ENCODE peak calls at places on chromosomes 12 and 14, in ten cellular contexts. H is Karpas-422; F is pancreas; T is psoas muscle; A is GM23248; N is cardiac muscle cell; R is ovary; L is aorta; M is CD8-positive, alpha-beta memory T cell; K is CD4-positive, CD25-positive, alpha-beta regulatory T cell. B is an unnamed sample.

GRCh38 chr12:69475237-69475984 is 5.2 kb downstream of the FRS2 start:
- DNase-seq in H (no peak), F (no peak), T (no peak), A (peak; percentile 58), N (peak; percentile 26), R (no peak), L (no peak), M (no peak), K (no peak), B (no peak)

GRCh38 chr12:16531623-16532022 is 74.3 kb downstream of the LMO3 start:
- DNase-seq in H (no peak), F (peak; percentile 52), T (no peak), A (no peak), N (peak; percentile 29), R (no peak), L (no peak), M (no peak), K (no peak), B (peak; percentile 26)

GRCh38 chr12:116735951-116736599 is 1.8 kb downstream of the SPRING1 start:
- DNase-seq in H (no peak), F (peak; percentile 46), T (no peak), A (no peak), N (no peak), R (no peak), L (no peak), M (no peak), K (no peak), B (peak; percentile 73)

GRCh38 chr12:5395443-5396401 is 36.2 kb upstream of the NTF3 start:
- DNase-seq in H (no peak), F (no peak), T (no peak), A (no peak), N (no peak), R (no peak), L (no peak), M (no peak), K (no peak), B (no peak)

GRCh38 chr14:68236525-68236924 is 416.9 kb downstream of the RAD51B start:
- DNase-seq in H (no peak), F (no peak), T (no peak), A (no peak), N (no peak), R (no peak), L (no peak), M (no peak), K (no peak), B (no peak)

GRCh38 chr12:104495786-104496185 is 39.0 kb downstream of the CHST11 start:
- DNase-seq in H (no peak), F (no peak), T (no peak), A (peak; percentile 25), N (no peak), R (no peak), L (no peak), M (no peak), K (no peak), B (no peak)

GRCh38 chr14:25113394-25113793 is 63.4 kb upstream of the STXBP6 start:
- DNase-seq in H (no peak), F (no peak), T (no peak), A (no peak), N (no peak), R (no peak), L (no peak), M (no peak), K (no peak), B (no peak)

GRCh38 chr12:69570000-69570516 is 15.2 kb upstream of the CCT2 start:
- DNase-seq in H (no peak), F (no peak), T (no peak), A (peak; percentile 44), N (no peak), R (no peak), L (no peak), M (no peak), K (no peak), B (no peak)

GRCh38 chr14:52551696-52552062 is 626 bp downstream of the TXNDC16 start:
- DNase-seq in H (peak; percentile 78), F (peak; percentile 15), T (no peak), A (peak; percentile 53), N (peak; percentile 42), R (no peak), L (no peak), M (no peak), K (no peak), B (peak; percentile 9)

GRCh38 chr12:75177997-75178396 is 31.6 kb downstream of the KCNC2 start:
- DNase-seq in H (no peak), F (no peak), T (no peak), A (peak; percentile 91), N (no peak), R (no peak), L (no peak), M (no peak), K (no peak), B (no peak)

GRCh38 chr14:38839743-38840375 is 263.2 kb downstream of the SEC23A start:
- DNase-seq in H (no peak), F (no peak), T (no peak), A (peak; percentile 7), N (no peak), R (no peak), L (no peak), M (no peak), K (no peak), B (no peak)

DNA sequence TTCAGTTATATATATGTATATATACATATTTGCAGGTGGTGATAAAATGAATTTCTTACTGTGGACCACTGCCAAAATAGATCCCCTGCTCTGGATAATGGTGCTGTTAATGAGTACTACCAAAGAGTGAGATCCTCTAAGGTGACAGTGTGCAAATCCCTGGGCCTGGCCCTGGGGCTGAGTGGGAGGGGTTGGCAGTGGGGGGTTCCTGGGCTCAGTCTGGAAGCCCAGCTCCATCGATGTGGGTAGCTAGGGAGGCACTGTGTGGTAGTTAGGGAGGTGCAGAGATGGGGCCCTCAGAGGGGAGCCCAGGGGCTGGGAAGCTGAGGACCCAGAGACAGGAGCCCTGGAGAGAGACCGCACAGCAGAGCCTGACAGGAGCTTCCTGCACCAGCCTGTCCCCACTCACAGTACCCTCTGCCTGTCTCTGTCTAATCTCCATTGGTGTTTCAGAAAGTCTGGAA is 9.1 kb downstream of the KRT8 start:
- DNase-seq in H (no peak), F (no peak), T (no peak), A (no peak), N (no peak), R (no peak), L (no peak), M (no peak), K (no peak), B (no peak)
- H3K27ac ChIP-seq in H (no peak overlapping the region), F (peak overlapping the region; percentile 22), T (no peak overlapping the region), A (no peak overlapping the region), N (peak overlapping the region; percentile 65), R (no peak overlapping the region), L (no peak overlapping the region), M (no peak overlapping the region), K (no peak overlapping the region), B (peak overlapping the region; percentile 89)

GRCh38 chr14:33414041-33414440 is 475.4 kb downstream of the NPAS3 start:
- DNase-seq in H (no peak), F (no peak), T (no peak), A (no peak), N (no peak), R (no peak), L (no peak), M (no peak), K (no peak), B (no peak)
- H3K27ac ChIP-seq in H (no peak overlapping the region), F (no peak overlapping the region), T (no peak overlapping the region), A (no peak overlapping the region), N (no peak overlapping the region), R (no peak overlapping the region), L (no peak overlapping the region), M (no peak overlapping the region), K (no peak overlapping the region), B (no peak overlapping the region)

GRCh38 chr14:61345144-61345482 is 23.7 kb downstream of the PRKCH start:
- DNase-seq in H (no peak), F (no peak), T (no peak), A (no peak), N (no peak), R (no peak), L (no peak), M (no peak), K (no peak), B (no peak)

GRCh38 chr14:61343471-61343870 is 22.1 kb downstream of the PRKCH start:
- DNase-seq in H (no peak), F (no peak), T (no peak), A (peak; percentile 29), N (no peak), R (no peak), L (no peak), M (no peak), K (no peak), B (no peak)

GRCh38 chr14:61346221-61346620 is 24.8 kb downstream of the PRKCH start:
- DNase-seq in H (no peak), F (no peak), T (no peak), A (no peak), N (no peak), R (no peak), L (no peak), M (no peak), K (no peak), B (no peak)

GRCh38 chr14:61343991-61344405 is 22.6 kb downstream of the PRKCH start:
- DNase-seq in H (no peak), F (no peak), T (no peak), A (no peak), N (no peak), R (no peak), L (no peak), M (no peak), K (no peak), B (no peak)

DNA sequence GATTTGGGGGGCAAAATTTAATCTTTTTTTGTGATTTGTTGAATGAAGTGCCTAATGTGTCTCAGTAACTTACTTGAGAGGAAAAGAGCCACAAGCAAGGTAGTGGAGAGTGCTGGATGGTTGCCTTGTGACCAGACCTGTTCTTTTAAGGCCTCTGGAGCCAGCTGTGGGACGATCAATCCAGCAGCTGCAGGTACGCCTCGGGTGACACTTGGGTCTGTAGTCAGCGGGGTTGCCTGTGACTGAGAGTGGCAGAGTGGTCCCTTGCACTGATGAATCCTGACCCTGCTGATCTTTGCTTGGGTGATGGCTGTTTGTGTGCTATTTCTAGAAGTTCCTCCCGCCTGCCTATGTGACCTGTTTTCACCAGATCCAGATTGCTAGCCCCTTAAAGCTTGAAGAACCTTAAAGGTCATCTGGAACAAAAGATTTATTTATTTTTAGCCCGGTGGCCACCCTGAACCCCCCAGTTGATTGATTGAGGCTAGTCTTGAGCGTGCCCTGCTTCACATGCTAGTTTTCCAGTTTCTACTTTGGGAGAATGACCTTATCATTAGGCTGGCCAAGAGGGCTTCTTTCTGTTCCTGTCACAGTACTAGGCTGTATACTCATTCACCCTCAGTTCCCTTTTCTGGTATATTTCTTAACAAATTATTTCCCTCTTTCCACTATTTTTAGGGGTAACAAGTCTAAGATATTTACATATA is 23.2 kb downstream of the PRKCH start:
- DNase-seq in H (peak; percentile 63), F (no peak), T (no peak), A (no peak), N (peak; percentile 68), R (no peak), L (no peak), M (no peak), K (no peak), B (no peak)
- H3K27ac ChIP-seq in H (no peak overlapping the region), F (no peak overlapping the region), T (peak overlapping the region; percentile 65), A (no peak overlapping the region), N (peak overlapping the region; percentile 93), R (no peak overlapping the region), L (no peak overlapping the region), M (peak overlapping the region; percentile 19), K (peak overlapping the region; percentile 87), B (no peak overlapping the region)

DNA sequence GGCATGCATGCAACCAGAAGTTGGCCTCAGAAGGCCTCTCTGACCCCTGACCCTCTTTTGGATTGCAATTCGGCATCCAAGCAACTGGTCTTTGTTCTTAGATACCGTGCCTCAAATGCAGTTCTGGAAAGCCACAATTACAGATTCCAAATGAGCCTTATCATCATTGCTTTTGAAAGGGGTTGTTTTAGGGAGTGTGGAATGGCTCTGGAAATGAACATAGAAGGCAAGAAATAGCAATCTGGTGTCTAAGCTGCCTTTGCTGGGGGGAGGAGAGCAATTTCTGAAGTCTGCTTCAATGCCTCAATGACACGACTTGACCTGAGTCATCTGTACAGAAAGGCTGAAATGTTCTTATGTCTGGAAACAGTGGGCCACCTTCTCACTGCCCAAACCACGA is 250.1 kb downstream of the NUAK1 start:
- DNase-seq in H (no peak), F (no peak), T (no peak), A (peak; percentile 62), N (no peak), R (no peak), L (no peak), M (no peak), K (no peak), B (no peak)
- H3K27ac ChIP-seq in H (no peak overlapping the region), F (no peak overlapping the region), T (no peak overlapping the region), A (peak overlapping the region; percentile 14), N (no peak overlapping the region), R (no peak overlapping the region), L (no peak overlapping the region), M (no peak overlapping the region), K (no peak overlapping the region), B (no peak overlapping the region)

B was measured in thyroid gland.